ENCODE peak calls at places on chromosome 6, in four cellular contexts. B is HL-60, X is K562, P is GM12878. N is an unnamed sample.

GRCh38 chr6:159761135-159761872 is 541 bp upstream of the ACAT2 start:
- DNase-seq in B (no peak), X (peak), P (no peak), N (peak)

GRCh38 chr6:75991941-75992340 is 80.5 kb downstream of the IMPG1 start:
- DNase-seq in B (no peak), X (no peak), P (no peak), N (no peak)

GRCh38 chr6:141635621-141636020 is 497.1 kb upstream of the GJE1 start:
- DNase-seq in B (no peak), X (no peak), P (no peak), N (no peak)

GRCh38 chr6:165636415-165637048 is 26.5 kb downstream of the PDE10A start:
- DNase-seq in B (no peak), X (no peak), P (no peak), N (no peak)

GRCh38 chr6:41371992-41372525 is 36.7 kb downstream of the NCR2 start:
- DNase-seq in B (no peak), X (no peak), P (no peak), N (no peak)

GRCh38 chr6:42629845-42630244 is 66.0 kb downstream of the UBR2 start:
- DNase-seq in B (no peak), X (no peak), P (peak), N (no peak)

GRCh38 chr6:9388596-9388995 is 953.3 kb upstream of the SLC35B3 start:
- DNase-seq in B (no peak), X (no peak), P (no peak), N (no peak)

GRCh38 chr6:88650029-88650619 is 313.3 kb downstream of the RNGTT start:
- DNase-seq in B (no peak), X (no peak), P (peak), N (peak)

GRCh38 chr6:34055223-34055933 is 90.5 kb downstream of the GRM4 start:
- DNase-seq in B (peak), X (peak), P (no peak), N (peak)

GRCh38 chr6:167742719-167743303 is 83.9 kb upstream of the AFDN start:
- DNase-seq in B (no peak), X (no peak), P (no peak), N (no peak)

GRCh38 chr6:44503471-44503870 is 116.0 kb downstream of the CDC5L start:
- DNase-seq in B (no peak), X (no peak), P (no peak), N (no peak)

GRCh38 chr6:6943411-6943810 is 164.3 kb upstream of the RREB1 start:
- DNase-seq in B (no peak), X (no peak), P (no peak), N (no peak)

GRCh38 chr6:90106449-90106848 is 190.2 kb downstream of the BACH2 start:
- DNase-seq in B (peak), X (no peak), P (no peak), N (no peak)

GRCh38 chr6:25413506-25413905 is 134.3 kb downstream of the CARMIL1 start:
- DNase-seq in B (no peak), X (no peak), P (no peak), N (no peak)

GRCh38 chr6:44464527-44465310 is 77.2 kb downstream of the CDC5L start:
- DNase-seq in B (no peak), X (no peak), P (no peak), N (no peak)

GRCh38 chr6:84220809-84221409 is 6.5 kb downstream of the CEP162 start:
- DNase-seq in B (no peak), X (no peak), P (no peak), N (no peak)

GRCh38 chr6:69756357-69756756 is 40.5 kb downstream of the LMBRD1 start:
- DNase-seq in B (no peak), X (no peak), P (no peak), N (no peak)

GRCh38 chr6:54847799-54848597 is 1.4 kb downstream of the FAM83B start:
- DNase-seq in B (no peak), X (no peak), P (no peak), N (no peak)

GRCh38 chr6:96826865-96827264 is 10.4 kb downstream of the GPR63 start:
- DNase-seq in B (no peak), X (no peak), P (no peak), N (no peak)

GRCh38 chr6:73710470-73710869 is 14.5 kb downstream of the CD109 start:
- DNase-seq in B (no peak), X (no peak), P (no peak), N (no peak)

GRCh38 chr6:161459008-161459407 is 185.1 kb upstream of the AGPAT4 start:
- DNase-seq in B (no peak), X (no peak), P (no peak), N (no peak)

GRCh38 chr6:21091411-21091810 is 502.1 kb upstream of the SOX4 start:
- DNase-seq in B (no peak), X (no peak), P (no peak), N (no peak)

GRCh38 chr6:102126488-102126887 is 733.0 kb downstream of the GRIK2 start:
- DNase-seq in B (no peak), X (no peak), P (no peak), N (no peak)

GRCh38 chr6:139533573-139534471 is 159.4 kb upstream of the CITED2 start:
- DNase-seq in B (peak), X (peak), P (no peak), N (no peak)

GRCh38 chr6:33132121-33132524 is 56.3 kb downstream of the HLA-DPB1 start:
- DNase-seq in B (no peak), X (no peak), P (no peak), N (no peak)

GRCh38 chr6:118768904-118769325 is 117.5 kb upstream of the CEP85L start:
- DNase-seq in B (peak), X (no peak), P (no peak), N (no peak)

GRCh38 chr6:506920-507523 is 115.5 kb downstream of the IRF4 start:
- DNase-seq in B (no peak), X (no peak), P (no peak), N (no peak)

GRCh38 chr6:148682990-148683389 is 63.8 kb upstream of the UST start:
- DNase-seq in B (peak), X (no peak), P (no peak), N (no peak)

GRCh38 chr6:130967502-130968469 is 95.3 kb downstream of the EPB41L2 start:
- DNase-seq in B (no peak), X (peak), P (no peak), N (no peak)
- TF ChIP-seq SPI1 in B (no peak), X (no peak), P (no peak), N (no peak)

DNA sequence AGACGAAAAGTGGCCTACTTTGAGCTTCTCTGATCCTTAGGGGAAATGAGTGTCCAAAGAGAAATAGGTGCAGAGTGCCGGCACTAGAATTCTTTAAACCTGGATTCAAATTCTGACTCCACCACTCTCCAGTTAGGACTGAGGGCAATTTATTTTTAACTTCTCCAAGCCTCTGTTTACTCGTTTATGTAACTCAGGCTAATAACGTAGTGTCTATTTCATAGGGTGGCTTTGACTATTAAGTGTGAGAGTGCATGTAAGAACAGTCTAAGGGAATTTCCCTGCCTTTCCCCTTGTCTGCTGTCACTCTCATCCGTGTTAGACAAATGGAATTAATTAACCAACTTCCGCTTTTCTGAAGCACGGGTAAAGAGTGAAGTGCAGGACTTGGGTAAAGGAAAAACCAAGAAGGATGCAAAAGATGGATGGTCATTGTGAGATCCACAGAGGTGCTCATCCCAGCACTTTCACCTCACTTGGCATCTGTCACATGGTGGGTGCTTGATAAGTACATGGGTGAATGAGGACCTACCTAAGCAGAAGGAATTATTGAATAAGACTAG is 4.1 kb upstream of the ZKSCAN8 start:
- DNase-seq in B (no peak), X (peak), P (peak), N (no peak)
- TF ChIP-seq SPI1 in B (peak), X (peak), P (peak), N (peak)

GRCh38 chr6:116536216-116536621 is 9.3 kb downstream of the TRAPPC3L start:
- DNase-seq in B (peak), X (peak), P (no peak), N (no peak)
- TF ChIP-seq SPI1 in B (no peak), X (no peak), P (no peak), N (no peak)

GRCh38 chr6:31474871-31475286 is 23.1 kb upstream of the MICB start:
- DNase-seq in B (no peak), X (peak), P (no peak), N (no peak)
- TF ChIP-seq SPI1 in B (no peak), X (no peak), P (no peak), N (no peak)

GRCh38 chr6:14207493-14207892 is 89.9 kb downstream of the CD83 start:
- DNase-seq in B (no peak), X (no peak), P (no peak), N (no peak)
- TF ChIP-seq SPI1 in B (no peak), X (no peak), P (no peak), N (no peak)

GRCh38 chr6:53483423-53484353 is 61.2 kb downstream of the GCLC start:
- DNase-seq in B (no peak), X (peak), P (no peak), N (no peak)
- TF ChIP-seq SPI1 in B (no peak), X (no peak), P (no peak), N (no peak)

DNA sequence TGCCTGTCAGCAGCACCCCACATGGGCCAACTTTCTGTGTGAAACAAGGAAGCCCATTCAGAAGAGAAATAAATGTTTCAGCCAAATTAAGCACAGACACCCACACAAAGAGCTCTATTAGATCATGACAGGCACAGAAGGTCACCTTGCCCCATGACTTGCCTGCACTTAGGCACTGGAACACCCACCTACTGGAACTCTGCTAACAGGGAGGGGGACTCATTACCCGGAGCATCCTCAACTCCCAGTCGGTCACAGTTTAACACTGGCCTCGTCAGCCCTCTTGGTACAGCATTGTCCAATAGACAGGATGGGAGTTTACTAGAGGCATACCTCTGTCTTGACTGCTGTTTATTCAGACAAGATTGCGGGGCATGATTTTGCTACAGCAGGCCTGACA is 31.8 kb downstream of the GFOD1 start:
- DNase-seq in B (no peak), X (no peak), P (no peak), N (no peak)
- TF ChIP-seq SPI1 in B (no peak), X (no peak), P (no peak), N (no peak)

GRCh38 chr6:31122803-31123706 is 2.8 kb upstream of the CDSN start:
- DNase-seq in B (no peak), X (peak), P (no peak), N (no peak)
- TF ChIP-seq SPI1 in B (no peak), X (no peak), P (no peak), N (no peak)

GRCh38 chr6:136991614-136992013 is 53.2 kb downstream of the IL20RA start:
- DNase-seq in B (no peak), X (no peak), P (no peak), N (no peak)

GRCh38 chr6:136992113-136992512 is 52.7 kb downstream of the IL20RA start:
- DNase-seq in B (no peak), X (no peak), P (no peak), N (no peak)

GRCh38 chr6:136990754-136991153 is 54.0 kb downstream of the IL20RA start:
- DNase-seq in B (no peak), X (no peak), P (no peak), N (no peak)

GRCh38 chr6:136987526-136987925 is 57.2 kb downstream of the IL20RA start:
- DNase-seq in B (no peak), X (no peak), P (no peak), N (no peak)

DNA sequence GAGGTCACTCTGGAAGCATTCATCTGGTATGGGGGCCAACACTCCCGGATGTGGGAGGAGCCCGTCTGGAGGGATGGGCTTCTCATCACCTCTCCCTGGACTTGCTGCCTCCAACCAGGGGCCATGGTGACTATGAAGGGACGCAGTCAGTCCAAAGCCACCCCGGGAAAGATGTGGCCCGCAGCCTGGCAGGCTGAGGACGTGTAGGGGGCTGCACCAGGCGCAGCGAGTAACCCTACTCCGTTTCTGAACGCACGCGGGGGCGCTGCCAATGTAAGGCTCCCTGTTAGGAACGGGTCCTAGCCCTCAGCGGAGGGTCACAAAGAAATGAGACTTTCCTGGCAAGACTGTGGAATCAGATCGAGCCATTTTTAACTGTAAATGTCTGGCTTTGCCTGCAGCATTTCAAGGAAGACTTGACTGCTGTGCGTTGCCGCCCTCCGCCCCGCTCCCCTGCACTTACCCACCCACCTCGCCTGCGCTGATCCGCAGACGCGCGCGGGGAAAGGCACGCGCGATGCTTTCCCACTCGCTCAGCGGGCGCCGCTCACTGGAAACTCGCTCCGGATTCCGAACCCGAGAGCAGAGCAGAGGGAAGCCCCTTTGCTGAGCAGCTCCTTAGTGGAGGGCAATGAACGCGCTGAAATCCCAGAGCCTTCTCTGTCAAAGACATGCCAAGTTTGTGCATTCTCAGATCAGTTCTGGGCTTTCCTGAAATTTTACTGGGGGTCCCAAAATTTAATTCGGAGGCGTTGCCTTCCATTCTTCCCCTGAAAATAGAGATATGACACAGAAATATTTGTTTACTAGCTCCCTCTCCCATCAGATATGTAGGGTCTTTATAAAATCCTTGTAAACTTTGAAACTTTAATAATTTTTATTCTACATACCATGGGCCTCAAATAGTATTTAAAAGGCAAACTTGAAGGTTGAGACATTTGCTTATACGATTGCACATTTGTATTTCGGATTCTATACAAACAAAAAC is 54.9 kb downstream of the IL20RA start:
- DNase-seq in B (no peak), X (no peak), P (no peak), N (no peak)
- TF ChIP-seq SPI1 in B (no peak), X (no peak), P (no peak), N (no peak)

GRCh38 chr6:110703906-110704594 is 111.2 kb downstream of the CDK19 start:
- DNase-seq in B (peak), X (no peak), P (no peak), N (no peak)
- TF ChIP-seq SPI1 in B (no peak), X (no peak), P (no peak), N (no peak)

N was measured in GM12891.